ENCODE peak calls at places on chromosomes 6 and 20, in five cellular contexts. B is heart left ventricle, N is hepatocyte, G is kidney, D is PC-3. E is an unnamed sample. For H3K4me1, the result is how much of the 10 kb centered on the place peaks cover.

GRCh38 chr6:109791301-109791700 is 100.2 kb downstream of the FIG4 start:
- DNase-seq in N (no peak), B (no peak), D (peak), G (no peak), E (no peak)

GRCh38 chr6:15274696-15275387 is 29.0 kb downstream of the JARID2 start:
- DNase-seq in N (no peak), B (no peak), D (no peak), G (no peak), E (no peak)

GRCh38 chr20:49399329-49399728 is 83.1 kb downstream of the KCNB1 start:
- DNase-seq in G (no peak), N (no peak), B (peak), D (no peak), E (no peak)

GRCh38 chr6:149164199-149164745 is 153.2 kb upstream of the TAB2 start:
- DNase-seq in D (no peak), B (no peak), N (no peak), G (no peak), E (no peak)

GRCh38 chr20:19966840-19967239 is 50.3 kb upstream of the NAA20 start:
- DNase-seq in B (no peak), D (no peak), N (no peak), G (no peak), E (no peak)

GRCh38 chr6:117908246-117909107 is 1.4 kb downstream of the SLC35F1 start:
- DNase-seq in G (peak), B (no peak), D (no peak), N (peak), E (no peak)

GRCh38 chr6:30151580-30151979 is 9.4 kb downstream of the TRIM10 start:
- DNase-seq in B (no peak), D (no peak), N (no peak), G (no peak), E (no peak)

GRCh38 chr20:63698739-63699465 is 2.5 kb downstream of the TNFRSF6B start:
- DNase-seq in D (peak), G (peak), B (no peak), N (peak), E (peak)

GRCh38 chr6:83911278-83911677 is 51.8 kb downstream of the CYB5R4 start:
- DNase-seq in N (no peak), G (no peak), D (no peak), B (no peak), E (no peak)

GRCh38 chr6:105824732-105825131 is 261.4 kb upstream of the PRDM1 start:
- DNase-seq in D (peak), B (no peak), G (no peak), N (no peak), E (no peak)

GRCh38 chr20:36315545-36316351 is 9.6 kb downstream of the DLGAP4 start:
- DNase-seq in D (no peak), G (no peak), B (no peak), N (no peak), E (no peak)

GRCh38 chr6:163667372-163668060 is 253.0 kb downstream of the QKI start:
- DNase-seq in G (no peak), B (peak), N (no peak), D (no peak), E (no peak)

GRCh38 chr20:5270608-5271007 is 46.1 kb downstream of the PROKR2 start:
- DNase-seq in N (no peak), G (no peak), D (no peak), B (no peak), E (no peak)

GRCh38 chr20:36461600-36462439 is 79.5 kb upstream of the MYL9 start:
- DNase-seq in G (peak), N (peak), B (peak), D (peak), E (no peak)

GRCh38 chr6:111975501-111975900 is 78.4 kb upstream of the CCN6 start:
- DNase-seq in N (no peak), G (no peak), B (no peak), D (no peak), E (no peak)

GRCh38 chr20:2694519-2694918 is 1.9 kb downstream of the EBF4 start:
- DNase-seq in G (no peak), D (no peak), B (no peak), N (no peak), E (no peak)

GRCh38 chr6:154002894-154003293 is 36.1 kb upstream of the OPRM1 start:
- DNase-seq in N (no peak), G (no peak), D (no peak), B (no peak), E (no peak)

GRCh38 chr6:53257001-53257400 is 91.7 kb downstream of the ELOVL5 start:
- DNase-seq in B (no peak), N (no peak), D (no peak), G (no peak), E (no peak)

GRCh38 chr6:37630281-37630799 is 67.3 kb downstream of the MDGA1 start:
- DNase-seq in D (peak), B (no peak), G (peak), N (peak), E (peak)

GRCh38 chr20:34300809-34301586 is 2.2 kb downstream of the AHCY start:
- DNase-seq in N (peak), G (no peak), B (no peak), D (no peak), E (no peak)

GRCh38 chr6:148533309-148534107 is 190.9 kb downstream of the SASH1 start:
- DNase-seq in D (no peak), N (no peak), G (no peak), B (no peak), E (no peak)

GRCh38 chr20:57047281-57048026 is 219.0 kb downstream of the BMP7 start:
- DNase-seq in G (no peak), D (peak), N (no peak), B (no peak), E (no peak)

GRCh38 chr20:6698723-6699122 is 68.8 kb upstream of the BMP2 start:
- DNase-seq in G (no peak), N (no peak), D (no peak), B (no peak), E (no peak)

GRCh38 chr20:58719971-58720371 is 27.4 kb downstream of the NPEPL1 start:
- DNase-seq in G (no peak), D (peak), B (peak), N (peak), E (no peak)

GRCh38 chr6:125611573-125612399 is 137.6 kb upstream of the HEY2 start:
- DNase-seq in B (peak), N (no peak), G (no peak), D (no peak), E (no peak)

GRCh38 chr6:162090734-162091133 is 636.8 kb downstream of the PRKN start:
- DNase-seq in D (no peak), B (no peak), G (no peak), N (no peak), E (no peak)

GRCh38 chr6:164085086-164085485 is 670.6 kb downstream of the QKI start:
- DNase-seq in G (peak), D (no peak), B (no peak), N (no peak), E (no peak)

GRCh38 chr20:41587956-41588355 is 30.2 kb downstream of the CHD6 start:
- DNase-seq in D (peak), G (no peak), B (no peak), N (no peak), E (peak)

GRCh38 chr6:69337301-69337700 is 459.5 kb downstream of the LMBRD1 start:
- DNase-seq in D (no peak), G (no peak), N (no peak), B (no peak), E (no peak)

GRCh38 chr6:86782328-86782727 is 155.0 kb upstream of the HTR1E start:
- DNase-seq in D (no peak), G (no peak), B (no peak), N (peak), E (no peak)
- H3K27ac ChIP-seq in D (no peak), G (no peak), B (no peak), N (no peak), E (no peak)

GRCh38 chr6:43308101-43308989 is at the start of gene CRIP3:
- DNase-seq in N (peak), D (peak), G (peak), B (peak), E (peak)
- TF ChIP-seq CTCF in N (peak), D (peak), G (peak), B (no peak), E (peak)

GRCh38 chr6:2580996-2581395 is 169.7 kb downstream of the MYLK4 start:
- DNase-seq in N (no peak), B (no peak), D (no peak), G (no peak), E (no peak)

GRCh38 chr6:2579789-2580570 is 170.7 kb downstream of the MYLK4 start:
- DNase-seq in B (peak), N (no peak), D (no peak), G (no peak), E (no peak)

GRCh38 chr6:2576499-2576898 is 174.2 kb downstream of the MYLK4 start:
- DNase-seq in N (no peak), D (no peak), B (no peak), G (no peak), E (no peak)

GRCh38 chr6:2579241-2579761 is 171.4 kb downstream of the MYLK4 start:
- DNase-seq in B (peak), N (peak), D (no peak), G (no peak), E (no peak)

GRCh38 chr6:2578729-2579128 is 172.0 kb downstream of the MYLK4 start:
- DNase-seq in B (no peak), D (peak), N (no peak), G (no peak), E (peak)
- H3K4me1 ChIP-seq in B (under half), D (under half), N (under half), G (under half), E (under half)

DNA sequence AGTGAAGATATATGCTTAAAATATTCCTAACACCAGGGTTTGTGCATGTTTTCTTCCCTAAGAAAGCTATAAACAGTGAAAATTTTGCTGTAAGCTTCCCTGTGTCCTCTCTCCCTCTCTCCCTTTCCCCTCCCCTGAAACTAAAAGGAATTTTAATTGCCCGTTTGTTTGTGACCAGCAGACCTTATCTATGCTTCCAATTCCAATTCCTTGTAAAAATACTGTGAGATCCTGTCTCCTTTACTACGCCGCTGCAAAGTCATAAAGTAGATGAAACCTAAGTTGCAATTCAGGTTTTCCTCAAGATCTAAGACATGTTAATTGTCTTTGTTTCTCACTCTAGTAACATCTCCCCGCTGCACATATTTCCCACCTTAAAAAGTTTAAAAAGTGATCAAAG is 82.3 kb downstream of the DNAH8 start:
- DNase-seq in G (no peak), B (no peak), D (peak), N (peak), E (no peak)
- H3K27ac ChIP-seq in G (no peak), B (no peak), D (peak), N (peak), E (no peak)

GRCh38 chr20:61517419-61517818 is 265.4 kb downstream of the CDH4 start:
- DNase-seq in B (no peak), D (no peak), N (no peak), G (no peak), E (no peak)

GRCh38 chr20:61518424-61518951 is 266.4 kb downstream of the CDH4 start:
- DNase-seq in N (no peak), B (no peak), D (no peak), G (no peak), E (no peak)

GRCh38 chr20:61514805-61515505 is 262.9 kb downstream of the CDH4 start:
- DNase-seq in G (no peak), N (no peak), B (no peak), D (no peak), E (no peak)

GRCh38 chr20:61515922-61516321 is 263.9 kb downstream of the CDH4 start:
- DNase-seq in G (no peak), D (no peak), B (no peak), N (no peak), E (no peak)

DNA sequence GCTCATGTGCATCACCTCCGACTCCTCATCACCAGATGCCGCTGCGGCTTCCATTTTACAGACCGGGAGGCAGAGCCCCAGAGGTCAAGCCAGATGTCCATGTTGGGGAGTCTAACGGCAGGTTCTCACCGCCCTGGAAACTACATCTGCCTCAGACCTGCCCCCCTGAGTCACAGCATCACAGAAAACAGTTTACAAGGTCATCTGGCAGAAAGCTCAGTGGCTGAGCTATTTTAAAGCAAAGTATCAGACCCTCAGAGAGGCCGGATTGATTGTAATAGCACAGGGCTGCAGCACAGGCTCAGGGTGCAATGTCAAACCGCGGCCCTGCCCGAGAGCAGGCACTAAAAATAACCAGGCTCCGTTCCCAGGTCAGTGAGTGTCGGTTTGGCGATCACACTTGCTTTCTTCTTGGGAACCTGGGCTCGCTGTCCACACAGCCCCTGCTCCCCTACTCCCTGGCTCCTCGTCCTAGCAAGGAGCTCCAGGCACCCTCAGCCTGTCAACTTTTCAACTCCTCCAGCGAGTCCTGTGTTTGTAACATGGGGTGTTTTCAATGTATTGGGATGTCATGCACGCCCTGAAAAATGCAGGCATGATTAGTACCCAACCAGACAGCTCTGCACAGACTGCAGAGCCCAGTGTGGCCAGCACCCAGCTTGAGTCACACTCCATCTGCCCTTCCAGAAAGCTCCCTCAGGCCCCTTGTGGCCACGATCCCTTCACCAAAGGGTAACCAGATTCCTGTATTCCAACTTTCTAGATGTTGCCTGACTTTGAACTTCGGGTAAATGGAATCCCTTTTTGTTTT is 264.5 kb downstream of the CDH4 start:
- DNase-seq in G (no peak), N (no peak), D (no peak), B (peak), E (no peak)
- TF ChIP-seq CTCF in G (no peak), N (no peak), D (no peak), B (no peak), E (no peak)

DNA sequence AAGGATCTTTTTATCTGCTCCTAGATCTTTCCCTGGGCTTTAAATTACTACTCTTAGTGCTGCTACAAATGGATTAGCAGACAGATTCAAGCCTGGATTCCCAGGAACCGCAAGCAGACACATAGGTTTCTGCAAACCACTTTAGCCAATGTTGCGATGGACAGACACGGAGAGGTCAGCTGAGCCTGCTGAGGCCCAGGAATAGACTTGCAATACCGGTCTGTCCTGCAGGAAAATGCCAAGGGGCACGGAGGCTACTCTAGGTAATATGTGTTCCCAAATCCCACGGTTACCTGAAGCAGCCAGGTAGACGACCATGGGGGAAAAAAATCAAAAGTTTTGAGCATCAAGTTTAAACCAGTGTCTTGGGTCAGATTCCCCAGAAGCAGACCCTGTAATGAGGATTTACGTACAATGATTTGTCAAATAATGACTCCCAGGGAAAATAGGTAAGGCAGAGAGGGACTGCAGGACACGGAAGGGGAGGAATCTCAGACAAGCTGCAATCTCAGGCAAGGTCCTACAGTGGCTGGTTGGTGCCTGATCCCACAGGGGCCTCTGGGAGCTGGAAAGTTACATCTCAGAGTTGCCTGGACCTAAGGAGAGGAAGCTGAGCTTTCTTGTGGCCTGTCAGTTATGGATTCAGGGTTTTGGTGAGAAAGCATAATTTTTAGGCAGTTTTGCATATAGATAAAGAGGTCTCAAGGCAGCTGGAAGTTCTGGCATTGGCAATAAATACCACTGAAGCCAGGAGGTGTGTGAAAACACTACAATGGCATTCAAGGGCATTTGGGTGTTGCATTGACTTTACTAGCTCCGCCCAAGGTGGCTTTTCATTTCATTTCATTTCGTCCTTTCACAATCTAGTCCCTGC is 12.5 kb downstream of the OTOR start:
- DNase-seq in D (peak), N (no peak), B (no peak), G (no peak), E (no peak)
- H3K4me1 ChIP-seq in D (under half), N (under half), B (under half), G (under half), E (under half)

GRCh38 chr6:41693866-41694265 is 41.5 kb downstream of the TFEB start:
- DNase-seq in G (peak), B (no peak), N (no peak), D (no peak), E (no peak)
- H3K27ac ChIP-seq in G (peak), B (no peak), N (no peak), D (no peak), E (no peak)

DNA sequence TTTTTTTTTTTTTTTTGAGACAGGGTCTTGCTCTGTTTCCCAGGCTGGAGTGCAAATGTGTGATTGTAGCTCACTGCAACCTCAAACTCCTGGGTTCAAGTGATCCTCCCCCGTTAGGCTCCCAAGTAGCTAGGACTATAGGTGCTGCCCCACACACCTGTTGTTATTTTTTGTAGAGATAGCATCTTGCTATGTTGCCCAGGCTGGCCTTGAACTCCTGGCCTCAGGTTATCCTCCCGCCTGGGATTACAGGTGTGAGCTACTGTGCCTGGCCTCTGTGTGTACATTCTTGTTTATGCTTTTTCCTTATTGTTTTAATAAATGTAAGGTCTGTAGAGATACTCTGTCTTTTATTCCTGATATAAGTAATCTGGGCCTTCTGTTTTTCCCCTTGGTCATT is 14.8 kb downstream of the CD2AP start:
- DNase-seq in N (no peak), B (no peak), D (no peak), G (no peak), E (no peak)
- TF ChIP-seq CTCF in N (no peak), B (no peak), D (no peak), G (no peak), E (no peak)

GRCh38 chr20:62650551-62651284 is 8.4 kb downstream of the SLCO4A1 start:
- DNase-seq in G (no peak), D (no peak), N (no peak), B (no peak), E (no peak)
- H3K4me1 ChIP-seq in G (under half), D (under half), N (under half), B (under half), E (under half)

GRCh38 chr20:25259358-25259757 is 11.5 kb downstream of the PYGB start:
- DNase-seq in D (no peak), G (no peak), B (no peak), N (no peak), E (no peak)
- H3K27ac ChIP-seq in D (no peak), G (no peak), B (no peak), N (peak), E (no peak)

E was measured in foreskin keratinocyte.